ENCODE peak calls at places on chromosomes 1 and 21, in nine cellular contexts. One of them, this sample, is unnamed.

GRCh38 chr21:29481641-29482040 is 182.9 kb downstream of the BACH1 start:
- DNase-seq in SHP77: no peak
- DNase-seq in stimulated activated CD4-positive, alpha-beta T cell treated with anti-CD3 and anti-CD28 coated beads, Interleukin-2, amount 100 ng/mL, for 48 hours: no peak
- DNase-seq in heart left ventricle: no peak
- DNase-seq in lower lobe of right lung: no peak
- DNase-seq in lung microvascular endothelial cell: no peak
- DNase-seq in SK-MEL-5: no peak
- DNase-seq in NCI-H2081 treated with DMSO at 0.1 percent for 48 hours: no peak
- DNase-seq in AG08396: peak; percentile 17
- DNase-seq in this sample: no peak

GRCh38 chr1:5998906-5999301 is 6.7 kb upstream of the NPHP4 start:
- DNase-seq in lung microvascular endothelial cell: no peak
- DNase-seq in lower lobe of right lung: peak; percentile 17
- DNase-seq in stimulated activated CD4-positive, alpha-beta T cell treated with anti-CD3 and anti-CD28 coated beads, Interleukin-2, amount 100 ng/mL, for 48 hours: no peak
- DNase-seq in SHP77: no peak
- DNase-seq in NCI-H2081 treated with DMSO at 0.1 percent for 48 hours: no peak
- DNase-seq in heart left ventricle: no peak
- DNase-seq in AG08396: no peak
- DNase-seq in SK-MEL-5: no peak
- DNase-seq in this sample: peak; percentile 29

GRCh38 chr1:23428136-23428905 is 3.8 kb upstream of the TCEA3 start:
- DNase-seq in SK-MEL-5: no peak
- DNase-seq in stimulated activated CD4-positive, alpha-beta T cell treated with anti-CD3 and anti-CD28 coated beads, Interleukin-2, amount 100 ng/mL, for 48 hours: no peak
- DNase-seq in heart left ventricle: no peak
- DNase-seq in SHP77: no peak
- DNase-seq in AG08396: no peak
- DNase-seq in NCI-H2081 treated with DMSO at 0.1 percent for 48 hours: no peak
- DNase-seq in lung microvascular endothelial cell: no peak
- DNase-seq in lower lobe of right lung: no peak
- DNase-seq in this sample: no peak

GRCh38 chr1:231603598-231604275 is 22.9 kb upstream of the DISC1 start:
- DNase-seq in SHP77: peak; percentile 62
- DNase-seq in lower lobe of right lung: no peak
- DNase-seq in lung microvascular endothelial cell: peak; percentile 75
- DNase-seq in SK-MEL-5: peak; percentile 78
- DNase-seq in NCI-H2081 treated with DMSO at 0.1 percent for 48 hours: peak; percentile 65
- DNase-seq in AG08396: peak; percentile 47
- DNase-seq in stimulated activated CD4-positive, alpha-beta T cell treated with anti-CD3 and anti-CD28 coated beads, Interleukin-2, amount 100 ng/mL, for 48 hours: no peak
- DNase-seq in heart left ventricle: no peak
- DNase-seq in this sample: no peak

GRCh38 chr1:201399352-201400126 is 415 bp upstream of the LAD1 start:
- DNase-seq in stimulated activated CD4-positive, alpha-beta T cell treated with anti-CD3 and anti-CD28 coated beads, Interleukin-2, amount 100 ng/mL, for 48 hours: no peak
- DNase-seq in NCI-H2081 treated with DMSO at 0.1 percent for 48 hours: no peak
- DNase-seq in SHP77: no peak
- DNase-seq in lower lobe of right lung: peak; percentile 74
- DNase-seq in heart left ventricle: no peak
- DNase-seq in SK-MEL-5: no peak
- DNase-seq in AG08396: no peak
- DNase-seq in lung microvascular endothelial cell: no peak
- DNase-seq in this sample: peak; percentile 87

GRCh38 chr1:91171906-91172305 is 150.1 kb upstream of the ZNF644 start:
- DNase-seq in lower lobe of right lung: no peak
- DNase-seq in AG08396: no peak
- DNase-seq in SHP77: no peak
- DNase-seq in lung microvascular endothelial cell: no peak
- DNase-seq in NCI-H2081 treated with DMSO at 0.1 percent for 48 hours: no peak
- DNase-seq in SK-MEL-5: no peak
- DNase-seq in heart left ventricle: no peak
- DNase-seq in stimulated activated CD4-positive, alpha-beta T cell treated with anti-CD3 and anti-CD28 coated beads, Interleukin-2, amount 100 ng/mL, for 48 hours: no peak
- DNase-seq in this sample: no peak

GRCh38 chr21:16046625-16047340 is 317.0 kb downstream of the USP25 start:
- DNase-seq in stimulated activated CD4-positive, alpha-beta T cell treated with anti-CD3 and anti-CD28 coated beads, Interleukin-2, amount 100 ng/mL, for 48 hours: no peak
- DNase-seq in NCI-H2081 treated with DMSO at 0.1 percent for 48 hours: no peak
- DNase-seq in lower lobe of right lung: no peak
- DNase-seq in SK-MEL-5: no peak
- DNase-seq in SHP77: no peak
- DNase-seq in heart left ventricle: no peak
- DNase-seq in lung microvascular endothelial cell: no peak
- DNase-seq in AG08396: no peak
- DNase-seq in this sample: no peak

GRCh38 chr1:203425668-203425999 is 50.0 kb upstream of the PRELP start:
- DNase-seq in AG08396: no peak
- DNase-seq in SK-MEL-5: no peak
- DNase-seq in SHP77: no peak
- DNase-seq in heart left ventricle: no peak
- DNase-seq in lower lobe of right lung: no peak
- DNase-seq in NCI-H2081 treated with DMSO at 0.1 percent for 48 hours: no peak
- DNase-seq in lung microvascular endothelial cell: peak; percentile 12
- DNase-seq in stimulated activated CD4-positive, alpha-beta T cell treated with anti-CD3 and anti-CD28 coated beads, Interleukin-2, amount 100 ng/mL, for 48 hours: no peak
- DNase-seq in this sample: no peak

GRCh38 chr1:18513995-18514394 is 33.3 kb downstream of the KLHDC7A start:
- DNase-seq in heart left ventricle: no peak
- DNase-seq in NCI-H2081 treated with DMSO at 0.1 percent for 48 hours: no peak
- DNase-seq in SK-MEL-5: no peak
- DNase-seq in stimulated activated CD4-positive, alpha-beta T cell treated with anti-CD3 and anti-CD28 coated beads, Interleukin-2, amount 100 ng/mL, for 48 hours: no peak
- DNase-seq in AG08396: no peak
- DNase-seq in lower lobe of right lung: no peak
- DNase-seq in lung microvascular endothelial cell: no peak
- DNase-seq in SHP77: no peak
- DNase-seq in this sample: no peak

GRCh38 chr1:241706967-241707366 is 54.9 kb downstream of the WDR64 start:
- DNase-seq in lower lobe of right lung: no peak
- DNase-seq in heart left ventricle: no peak
- DNase-seq in SHP77: no peak
- DNase-seq in NCI-H2081 treated with DMSO at 0.1 percent for 48 hours: no peak
- DNase-seq in AG08396: no peak
- DNase-seq in lung microvascular endothelial cell: no peak
- DNase-seq in stimulated activated CD4-positive, alpha-beta T cell treated with anti-CD3 and anti-CD28 coated beads, Interleukin-2, amount 100 ng/mL, for 48 hours: no peak
- DNase-seq in SK-MEL-5: no peak
- DNase-seq in this sample: no peak

GRCh38 chr1:70090146-70090545 is 115.2 kb downstream of the LRRC40 start:
- DNase-seq in NCI-H2081 treated with DMSO at 0.1 percent for 48 hours: no peak
- DNase-seq in SHP77: no peak
- DNase-seq in AG08396: no peak
- DNase-seq in lower lobe of right lung: no peak
- DNase-seq in stimulated activated CD4-positive, alpha-beta T cell treated with anti-CD3 and anti-CD28 coated beads, Interleukin-2, amount 100 ng/mL, for 48 hours: no peak
- DNase-seq in SK-MEL-5: no peak
- DNase-seq in heart left ventricle: no peak
- DNase-seq in lung microvascular endothelial cell: no peak
- DNase-seq in this sample: no peak

GRCh38 chr1:67749844-67750689 is 65.1 kb downstream of the GADD45A start:
- DNase-seq in AG08396: peak; percentile 51
- DNase-seq in SHP77: no peak
- DNase-seq in NCI-H2081 treated with DMSO at 0.1 percent for 48 hours: no peak
- DNase-seq in lower lobe of right lung: no peak
- DNase-seq in SK-MEL-5: peak; percentile 91
- DNase-seq in stimulated activated CD4-positive, alpha-beta T cell treated with anti-CD3 and anti-CD28 coated beads, Interleukin-2, amount 100 ng/mL, for 48 hours: no peak
- DNase-seq in lung microvascular endothelial cell: peak; percentile 75
- DNase-seq in heart left ventricle: no peak
- DNase-seq in this sample: no peak

GRCh38 chr1:18948048-18948912 is 8.2 kb downstream of the IFFO2 start:
- DNase-seq in stimulated activated CD4-positive, alpha-beta T cell treated with anti-CD3 and anti-CD28 coated beads, Interleukin-2, amount 100 ng/mL, for 48 hours: no peak
- DNase-seq in SK-MEL-5: peak; percentile 12
- DNase-seq in lower lobe of right lung: peak; percentile 55
- DNase-seq in SHP77: no peak
- DNase-seq in NCI-H2081 treated with DMSO at 0.1 percent for 48 hours: no peak
- DNase-seq in heart left ventricle: no peak
- DNase-seq in AG08396: no peak
- DNase-seq in lung microvascular endothelial cell: no peak
- DNase-seq in this sample: no peak

GRCh38 chr1:998905-999796 is 746 bp downstream of the HES4 start:
- DNase-seq in SHP77: no peak
- DNase-seq in NCI-H2081 treated with DMSO at 0.1 percent for 48 hours: no peak
- DNase-seq in lung microvascular endothelial cell: peak; percentile 42
- DNase-seq in SK-MEL-5: no peak
- DNase-seq in heart left ventricle: peak; percentile 45
- DNase-seq in AG08396: peak; percentile 61
- DNase-seq in stimulated activated CD4-positive, alpha-beta T cell treated with anti-CD3 and anti-CD28 coated beads, Interleukin-2, amount 100 ng/mL, for 48 hours: no peak
- DNase-seq in lower lobe of right lung: peak; percentile 62
- DNase-seq in this sample: peak; percentile 71

GRCh38 chr1:156284112-156284511 is at the start of gene TMEM79:
- DNase-seq in heart left ventricle: no peak
- DNase-seq in lower lobe of right lung: no peak
- DNase-seq in stimulated activated CD4-positive, alpha-beta T cell treated with anti-CD3 and anti-CD28 coated beads, Interleukin-2, amount 100 ng/mL, for 48 hours: no peak
- DNase-seq in AG08396: no peak
- DNase-seq in NCI-H2081 treated with DMSO at 0.1 percent for 48 hours: no peak
- DNase-seq in SK-MEL-5: no peak
- DNase-seq in lung microvascular endothelial cell: no peak
- DNase-seq in SHP77: no peak
- DNase-seq in this sample: no peak

GRCh38 chr1:15852036-15852827 is 4.7 kb downstream of the SPEN start:
- DNase-seq in lung microvascular endothelial cell: peak; percentile 41
- DNase-seq in AG08396: no peak
- DNase-seq in heart left ventricle: no peak
- DNase-seq in SK-MEL-5: no peak
- DNase-seq in lower lobe of right lung: no peak
- DNase-seq in SHP77: no peak
- DNase-seq in NCI-H2081 treated with DMSO at 0.1 percent for 48 hours: no peak
- DNase-seq in stimulated activated CD4-positive, alpha-beta T cell treated with anti-CD3 and anti-CD28 coated beads, Interleukin-2, amount 100 ng/mL, for 48 hours: no peak
- DNase-seq in this sample: no peak

This sample was measured in upper lobe of right lung.